ENCODE peak calls at places on chromosomes 4 and X, in ten cellular contexts. One of them, this sample, is unnamed.

GRCh38 chr4:70844180-70844579 is 4.5 kb upstream of the GRSF1 start:
- DNase-seq in sigmoid colon: no peak
- DNase-seq in K562: no peak
- DNase-seq in tibial nerve: no peak
- DNase-seq in ovary: no peak
- DNase-seq in A549: no peak
- DNase-seq in upper lobe of left lung: no peak
- DNase-seq in GM12878: peak; percentile 45
- DNase-seq in stomach: no peak
- DNase-seq in HepG2: no peak
- DNase-seq in this sample: no peak

GRCh38 chrX:32788936-32789335 is 422.4 kb downstream of the DMD start:
- DNase-seq in A549: no peak
- DNase-seq in sigmoid colon: no peak
- DNase-seq in stomach: no peak
- DNase-seq in HepG2: no peak
- DNase-seq in tibial nerve: no peak
- DNase-seq in upper lobe of left lung: no peak
- DNase-seq in K562: no peak
- DNase-seq in ovary: no peak
- DNase-seq in GM12878: no peak
- DNase-seq in this sample: no peak

GRCh38 chr4:188374870-188375269 is 235.6 kb downstream of the TRIML1 start:
- DNase-seq in stomach: no peak
- DNase-seq in K562: no peak
- DNase-seq in GM12878: no peak
- DNase-seq in A549: no peak
- DNase-seq in ovary: no peak
- DNase-seq in HepG2: no peak
- DNase-seq in sigmoid colon: no peak
- DNase-seq in tibial nerve: no peak
- DNase-seq in upper lobe of left lung: peak; percentile 27
- DNase-seq in this sample: no peak

GRCh38 chr4:74094227-74094626 is 4.8 kb downstream of the CXCL2 start:
- DNase-seq in GM12878: no peak
- DNase-seq in upper lobe of left lung: no peak
- DNase-seq in tibial nerve: no peak
- DNase-seq in A549: no peak
- DNase-seq in stomach: no peak
- DNase-seq in sigmoid colon: no peak
- DNase-seq in ovary: no peak
- DNase-seq in HepG2: no peak
- DNase-seq in K562: no peak
- DNase-seq in this sample: no peak

GRCh38 chr4:78693777-78694456 is 82.2 kb upstream of the BMP2K start:
- DNase-seq in sigmoid colon: no peak
- DNase-seq in GM12878: no peak
- DNase-seq in stomach: no peak
- DNase-seq in ovary: no peak
- DNase-seq in HepG2: no peak
- DNase-seq in K562: no peak
- DNase-seq in tibial nerve: no peak
- DNase-seq in upper lobe of left lung: peak; percentile 28
- DNase-seq in A549: no peak
- DNase-seq in this sample: no peak

GRCh38 chr4:97624204-97624603 is 519.1 kb downstream of the STPG2 start:
- DNase-seq in sigmoid colon: no peak
- DNase-seq in GM12878: no peak
- DNase-seq in HepG2: no peak
- DNase-seq in stomach: no peak
- DNase-seq in tibial nerve: no peak
- DNase-seq in K562: no peak
- DNase-seq in upper lobe of left lung: no peak
- DNase-seq in ovary: no peak
- DNase-seq in A549: no peak
- DNase-seq in this sample: no peak

GRCh38 chr4:151048913-151049312 is 33.8 kb upstream of the LRBA start:
- DNase-seq in HepG2: no peak
- DNase-seq in A549: no peak
- DNase-seq in K562: no peak
- DNase-seq in upper lobe of left lung: no peak
- DNase-seq in GM12878: no peak
- DNase-seq in sigmoid colon: no peak
- DNase-seq in ovary: no peak
- DNase-seq in stomach: no peak
- DNase-seq in tibial nerve: no peak
- DNase-seq in this sample: no peak

GRCh38 chr4:101953949-101954348 is 163.4 kb downstream of the BANK1 start:
- DNase-seq in HepG2: peak; percentile 16
- DNase-seq in sigmoid colon: no peak
- DNase-seq in GM12878: no peak
- DNase-seq in A549: peak; percentile 83
- DNase-seq in ovary: no peak
- DNase-seq in K562: no peak
- DNase-seq in tibial nerve: no peak
- DNase-seq in upper lobe of left lung: no peak
- DNase-seq in stomach: no peak
- DNase-seq in this sample: no peak

GRCh38 chrX:48715066-48715465 is 18.5 kb downstream of the SUV39H1 start:
- DNase-seq in K562: peak; percentile 21
- DNase-seq in sigmoid colon: no peak
- DNase-seq in A549: no peak
- DNase-seq in tibial nerve: no peak
- DNase-seq in ovary: no peak
- DNase-seq in HepG2: no peak
- DNase-seq in stomach: no peak
- DNase-seq in GM12878: no peak
- DNase-seq in upper lobe of left lung: no peak
- DNase-seq in this sample: no peak
- H3K4me3 ChIP-seq in K562: no peak overlapping the region
- H3K4me3 ChIP-seq in sigmoid colon: no peak overlapping the region
- H3K4me3 ChIP-seq in A549: no peak overlapping the region
- H3K4me3 ChIP-seq in tibial nerve: no peak overlapping the region
- H3K4me3 ChIP-seq in ovary: no peak overlapping the region
- H3K4me3 ChIP-seq in HepG2: no peak overlapping the region
- H3K4me3 ChIP-seq in stomach: no peak overlapping the region
- H3K4me3 ChIP-seq in GM12878: no peak overlapping the region
- H3K4me3 ChIP-seq in upper lobe of left lung: no peak overlapping the region
- H3K4me3 ChIP-seq in this sample: no peak overlapping the region

GRCh38 chrX:106479920-106480319 is 131.9 kb upstream of the RADX start:
- DNase-seq in GM12878: no peak
- DNase-seq in HepG2: no peak
- DNase-seq in tibial nerve: no peak
- DNase-seq in upper lobe of left lung: no peak
- DNase-seq in K562: no peak
- DNase-seq in stomach: no peak
- DNase-seq in A549: no peak
- DNase-seq in sigmoid colon: no peak
- DNase-seq in ovary: no peak
- DNase-seq in this sample: no peak

GRCh38 chrX:106481341-106481740 is 130.4 kb upstream of the RADX start:
- DNase-seq in upper lobe of left lung: peak; percentile 28
- DNase-seq in A549: peak; percentile 48
- DNase-seq in HepG2: peak; percentile 50
- DNase-seq in ovary: no peak
- DNase-seq in K562: peak; percentile 37
- DNase-seq in tibial nerve: no peak
- DNase-seq in stomach: peak; percentile 42
- DNase-seq in sigmoid colon: no peak
- DNase-seq in GM12878: peak; percentile 15
- DNase-seq in this sample: no peak

DNA sequence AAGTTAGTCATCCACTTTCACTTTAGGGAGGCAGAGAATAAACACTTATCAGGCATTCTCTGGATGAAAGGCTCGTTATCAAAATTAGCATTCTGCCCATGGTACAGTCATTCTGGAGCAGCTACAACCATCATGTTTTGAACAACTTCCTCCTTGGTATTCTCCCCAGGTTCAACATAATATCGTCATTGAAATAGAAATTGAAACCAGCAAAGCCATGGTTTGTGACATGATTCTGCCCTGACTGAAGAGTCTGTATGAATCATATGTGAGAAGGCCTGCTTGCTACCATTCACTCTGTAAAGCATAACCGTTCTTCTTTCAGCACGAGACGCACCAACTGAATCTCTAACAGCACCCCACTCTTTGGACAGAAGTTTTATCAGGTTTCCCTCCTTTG is 127.5 kb upstream of the RADX start:
- DNase-seq in ovary: no peak
- DNase-seq in HepG2: no peak
- DNase-seq in K562: no peak
- DNase-seq in tibial nerve: no peak
- DNase-seq in sigmoid colon: no peak
- DNase-seq in upper lobe of left lung: no peak
- DNase-seq in stomach: no peak
- DNase-seq in A549: no peak
- DNase-seq in GM12878: peak; percentile 64
- DNase-seq in this sample: no peak
- TF ChIP-seq EP300 in ovary: no peak
- TF ChIP-seq EP300 in HepG2: no peak
- TF ChIP-seq EP300 in K562: no peak
- TF ChIP-seq EP300 in tibial nerve: no peak
- TF ChIP-seq EP300 in sigmoid colon: no peak
- TF ChIP-seq EP300 in upper lobe of left lung: no peak
- TF ChIP-seq EP300 in stomach: no peak
- TF ChIP-seq EP300 in A549: no peak
- TF ChIP-seq EP300 in GM12878: peak; percentile 33
- TF ChIP-seq EP300 in this sample: no peak

GRCh38 chr4:38869511-38869910 is 1.9 kb downstream of the FAM114A1 start:
- DNase-seq in tibial nerve: no peak
- DNase-seq in ovary: no peak
- DNase-seq in A549: no peak
- DNase-seq in HepG2: no peak
- DNase-seq in stomach: no peak
- DNase-seq in GM12878: no peak
- DNase-seq in sigmoid colon: no peak
- DNase-seq in K562: no peak
- DNase-seq in upper lobe of left lung: no peak
- DNase-seq in this sample: no peak

GRCh38 chr4:38871593-38871992 is 4.0 kb downstream of the FAM114A1 start:
- DNase-seq in stomach: no peak
- DNase-seq in K562: no peak
- DNase-seq in A549: no peak
- DNase-seq in sigmoid colon: no peak
- DNase-seq in GM12878: no peak
- DNase-seq in upper lobe of left lung: no peak
- DNase-seq in tibial nerve: no peak
- DNase-seq in HepG2: no peak
- DNase-seq in ovary: no peak
- DNase-seq in this sample: no peak

GRCh38 chr4:38873290-38873949 is 5.8 kb downstream of the FAM114A1 start:
- DNase-seq in A549: no peak
- DNase-seq in ovary: no peak
- DNase-seq in stomach: no peak
- DNase-seq in K562: no peak
- DNase-seq in GM12878: no peak
- DNase-seq in HepG2: peak; percentile 54
- DNase-seq in tibial nerve: no peak
- DNase-seq in sigmoid colon: no peak
- DNase-seq in upper lobe of left lung: no peak
- DNase-seq in this sample: no peak

GRCh38 chr4:38870098-38870850 is 2.7 kb downstream of the FAM114A1 start:
- DNase-seq in HepG2: no peak
- DNase-seq in sigmoid colon: peak; percentile 76
- DNase-seq in ovary: peak; percentile 20
- DNase-seq in GM12878: no peak
- DNase-seq in A549: no peak
- DNase-seq in stomach: no peak
- DNase-seq in K562: no peak
- DNase-seq in tibial nerve: no peak
- DNase-seq in upper lobe of left lung: no peak
- DNase-seq in this sample: no peak

DNA sequence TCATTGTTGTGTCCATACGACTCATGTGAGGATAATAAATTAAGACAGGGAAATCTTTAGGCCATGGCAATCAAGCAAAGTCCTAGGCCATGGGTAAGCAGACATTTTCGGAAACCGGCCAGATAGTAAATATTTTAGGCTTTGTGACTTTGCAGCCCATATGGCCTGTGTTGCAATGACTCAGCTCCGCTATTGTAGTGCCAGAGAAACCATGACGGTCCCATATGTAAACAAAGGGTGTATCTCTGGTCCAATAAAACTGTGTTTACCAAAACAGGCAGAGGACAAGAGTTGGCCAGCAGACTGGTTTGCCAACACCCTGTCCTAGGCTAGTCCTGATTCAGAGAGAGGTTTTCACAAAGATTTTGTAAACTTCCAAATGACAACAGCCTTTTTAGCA is 5.0 kb downstream of the FAM114A1 start:
- DNase-seq in sigmoid colon: no peak
- DNase-seq in tibial nerve: no peak
- DNase-seq in HepG2: peak; percentile 88
- DNase-seq in GM12878: no peak
- DNase-seq in upper lobe of left lung: no peak
- DNase-seq in stomach: peak; percentile 42
- DNase-seq in K562: no peak
- DNase-seq in ovary: no peak
- DNase-seq in A549: peak; percentile 80
- DNase-seq in this sample: no peak
- TF ChIP-seq POLR2A in sigmoid colon: no peak
- TF ChIP-seq POLR2A in tibial nerve: no peak
- TF ChIP-seq POLR2A in HepG2: no peak
- TF ChIP-seq POLR2A in GM12878: no peak
- TF ChIP-seq POLR2A in upper lobe of left lung: no peak
- TF ChIP-seq POLR2A in stomach: no peak
- TF ChIP-seq POLR2A in K562: no peak
- TF ChIP-seq POLR2A in ovary: no peak
- TF ChIP-seq POLR2A in A549: no peak
- TF ChIP-seq POLR2A in this sample: no peak

GRCh38 chr4:54056360-54056759 is 8.0 kb downstream of the CHIC2 start:
- DNase-seq in upper lobe of left lung: no peak
- DNase-seq in stomach: no peak
- DNase-seq in ovary: no peak
- DNase-seq in GM12878: no peak
- DNase-seq in K562: no peak
- DNase-seq in sigmoid colon: no peak
- DNase-seq in tibial nerve: no peak
- DNase-seq in A549: no peak
- DNase-seq in HepG2: no peak
- DNase-seq in this sample: no peak
- H3K4me3 ChIP-seq in upper lobe of left lung: no peak overlapping the region
- H3K4me3 ChIP-seq in stomach: no peak overlapping the region
- H3K4me3 ChIP-seq in ovary: no peak overlapping the region
- H3K4me3 ChIP-seq in GM12878: peak overlapping the region; percentile 24
- H3K4me3 ChIP-seq in K562: no peak overlapping the region
- H3K4me3 ChIP-seq in sigmoid colon: no peak overlapping the region
- H3K4me3 ChIP-seq in tibial nerve: no peak overlapping the region
- H3K4me3 ChIP-seq in A549: no peak overlapping the region
- H3K4me3 ChIP-seq in HepG2: no peak overlapping the region
- H3K4me3 ChIP-seq in this sample: no peak overlapping the region

This sample was measured in suprapubic skin.